ENCODE peak calls at places on chromosome 2, in seven cellular contexts. C is SK-MEL-5, L is A172, W is nephron progenitor cell, M is T-helper 9 cell, V is GM12865, D is activated T-cell treated with anti-CD3 and anti-CD28 coated beads for 4 hours. F is an unnamed sample.

GRCh38 chr2:54570925-54571694 is 115.0 kb downstream of the SPTBN1 start:
- DNase-seq in W (no peak), V (peak; percentile 98), C (peak; percentile 75), M (peak; percentile 63), L (peak; percentile 96), D (no peak), F (no peak)

GRCh38 chr2:127388423-127389164 is 819 bp upstream of the MAP3K2 start:
- DNase-seq in C (no peak), L (no peak), D (no peak), V (peak; percentile 76), W (no peak), M (no peak), F (peak; percentile 58)

GRCh38 chr2:85418132-85419008 is at the start of gene SH2D6:
- DNase-seq in L (peak; percentile 73), W (peak; percentile 85), V (peak; percentile 90), D (peak; percentile 76), C (peak; percentile 88), M (peak; percentile 78), F (peak; percentile 96)

GRCh38 chr2:170313636-170314348 is 135.8 kb downstream of the MYO3B start:
- DNase-seq in V (no peak), W (no peak), C (peak; percentile 86), D (no peak), L (peak; percentile 8), M (no peak), F (no peak)

GRCh38 chr2:16569401-16569800 is 96.2 kb downstream of the CYRIA start:
- DNase-seq in W (no peak), D (no peak), C (no peak), M (no peak), L (no peak), V (no peak), F (no peak)

GRCh38 chr2:237452846-237453245 is 34.2 kb upstream of the MLPH start:
- DNase-seq in L (no peak), D (no peak), W (no peak), C (no peak), V (no peak), M (no peak), F (peak; percentile 10)

GRCh38 chr2:181140414-181140813 is 160.0 kb downstream of the UBE2E3 start:
- DNase-seq in L (no peak), D (no peak), M (no peak), W (no peak), V (no peak), C (no peak), F (no peak)

GRCh38 chr2:1727796-1728474 is 16.4 kb downstream of the PXDN start:
- DNase-seq in L (no peak), C (no peak), M (no peak), W (no peak), V (no peak), D (no peak), F (no peak)

GRCh38 chr2:102514061-102514785 is 41.2 kb downstream of the SLC9A4 start:
- DNase-seq in L (peak; percentile 94), W (no peak), M (no peak), D (no peak), V (no peak), C (peak; percentile 5), F (no peak)

GRCh38 chr2:43225093-43225787 is 1.2 kb downstream of the ZFP36L2 start:
- DNase-seq in L (no peak), D (peak; percentile 42), V (peak; percentile 77), C (peak; percentile 26), M (peak; percentile 48), W (peak; percentile 54), F (peak; percentile 72)

GRCh38 chr2:41698787-41699422 is 348.9 kb upstream of the PKDCC start:
- DNase-seq in M (no peak), D (no peak), C (peak; percentile 60), W (peak; percentile 72), V (peak; percentile 41), L (peak; percentile 19), F (peak; percentile 72)

GRCh38 chr2:172431993-172432392 is 4.6 kb downstream of the ITGA6 start:
- DNase-seq in L (no peak), C (no peak), V (no peak), M (no peak), W (no peak), D (no peak), F (no peak)

GRCh38 chr2:124193706-124194105 is 168.6 kb downstream of the CNTNAP5 start:
- DNase-seq in L (no peak), W (no peak), D (no peak), C (no peak), V (no peak), M (no peak), F (no peak)

GRCh38 chr2:130264501-130264900 is 66.3 kb upstream of the TUBA3E start:
- DNase-seq in D (no peak), L (no peak), M (no peak), W (no peak), V (no peak), C (no peak), F (no peak)

GRCh38 chr2:173048901-173049661 is 26.6 kb upstream of the MAP3K20 start:
- DNase-seq in M (no peak), D (no peak), W (no peak), L (peak; percentile 99), V (peak; percentile 38), C (peak; percentile 59), F (no peak)

GRCh38 chr2:118857677-118858484 is 10.4 kb upstream of the EN1 start:
- DNase-seq in L (no peak), V (no peak), M (no peak), D (no peak), W (peak; percentile 30), C (no peak), F (no peak)

GRCh38 chr2:49351531-49351930 is 197.2 kb upstream of the FSHR start:
- DNase-seq in M (no peak), D (no peak), L (no peak), W (no peak), C (no peak), V (no peak), F (no peak)

GRCh38 chr2:198127627-198128026 is 323.2 kb downstream of the PLCL1 start:
- DNase-seq in W (peak; percentile 18), D (peak; percentile 28), C (peak; percentile 65), M (peak; percentile 15), V (peak; percentile 78), L (peak; percentile 34), F (peak; percentile 78)

GRCh38 chr2:159904565-159905281 is 106.7 kb upstream of the CD302 start:
- DNase-seq in D (peak; percentile 76), W (peak; percentile 61), V (peak; percentile 93), L (no peak), M (peak; percentile 76), C (no peak), F (no peak)

GRCh38 chr2:196914867-196915465 is 11.5 kb downstream of the PGAP1 start:
- DNase-seq in W (no peak), M (no peak), V (peak; percentile 59), C (no peak), D (no peak), L (no peak), F (no peak)

GRCh38 chr2:186588940-186589732 is 720 bp upstream of the ITGAV start:
- DNase-seq in L (peak; percentile 18), C (no peak), W (no peak), D (no peak), M (no peak), V (peak; percentile 8), F (no peak)

GRCh38 chr2:69083126-69083733 is 70.3 kb downstream of the ANTXR1 start:
- DNase-seq in C (peak; percentile 72), L (peak; percentile 31), M (no peak), W (no peak), D (no peak), V (no peak), F (no peak)

GRCh38 chr2:60033325-60033724 is 520.1 kb downstream of the BCL11A start:
- DNase-seq in D (no peak), V (no peak), M (no peak), L (no peak), W (no peak), C (no peak), F (no peak)

GRCh38 chr2:48826986-48827385 is 71.5 kb upstream of the LHCGR start:
- DNase-seq in V (no peak), D (no peak), C (no peak), W (no peak), L (no peak), M (no peak), F (no peak)

GRCh38 chr2:110852541-110853263 is 120.3 kb downstream of the ACOXL start:
- DNase-seq in M (peak; percentile 25), D (no peak), W (no peak), L (no peak), V (no peak), C (no peak), F (no peak)

GRCh38 chr2:3435440-3435839 is 55.9 kb downstream of the TRAPPC12 start:
- DNase-seq in M (no peak), V (no peak), D (no peak), W (no peak), L (no peak), C (no peak), F (no peak)

GRCh38 chr2:32558492-32558891 is 69.4 kb upstream of the TTC27 start:
- DNase-seq in D (no peak), M (no peak), C (peak; percentile 77), L (no peak), V (no peak), W (no peak), F (no peak)

GRCh38 chr2:152098033-152098797 is 629 bp downstream of the CACNB4 start:
- DNase-seq in C (no peak), L (no peak), W (peak; percentile 61), V (peak; percentile 20), M (no peak), D (no peak), F (no peak)

GRCh38 chr2:23289671-23290070 is 95.3 kb upstream of the KLHL29 start:
- DNase-seq in M (no peak), V (no peak), C (no peak), L (no peak), D (no peak), W (no peak), F (no peak)

GRCh38 chr2:85215074-85216050 is 82.2 kb downstream of the TCF7L1 start:
- DNase-seq in L (peak; percentile 27), W (peak; percentile 69), M (no peak), C (no peak), V (peak; percentile 9), D (no peak), F (peak; percentile 55)

F was measured in Karpas-422.